ENCODE peak calls at places on chromosomes 16 and 17, in eight cellular contexts. One of them, this sample, is unnamed.

GRCh38 chr17:14057591-14057990 is 11.7 kb upstream of the COX10 start:
- DNase-seq in right cardiac atrium: no peak
- DNase-seq in AG04450: no peak
- DNase-seq in sigmoid colon: no peak
- DNase-seq in GM23248: peak
- DNase-seq in Karpas-422: no peak
- DNase-seq in endothelial cell of umbilical vein: no peak
- DNase-seq in mammary epithelial cell: no peak
- DNase-seq in this sample: no peak

GRCh38 chr17:80673152-80673920 is 128.7 kb downstream of the RPTOR start:
- DNase-seq in right cardiac atrium: no peak
- DNase-seq in AG04450: no peak
- DNase-seq in sigmoid colon: no peak
- DNase-seq in GM23248: peak
- DNase-seq in Karpas-422: peak
- DNase-seq in endothelial cell of umbilical vein: peak
- DNase-seq in mammary epithelial cell: no peak
- DNase-seq in this sample: no peak

GRCh38 chr17:29592850-29593545 is at the start of gene ANKRD13B:
- DNase-seq in right cardiac atrium: peak
- DNase-seq in AG04450: no peak
- DNase-seq in sigmoid colon: peak
- DNase-seq in GM23248: peak
- DNase-seq in Karpas-422: peak
- DNase-seq in endothelial cell of umbilical vein: no peak
- DNase-seq in mammary epithelial cell: no peak
- DNase-seq in this sample: peak

GRCh38 chr16:70162041-70162451 is 11.5 kb upstream of the CLEC18C start:
- DNase-seq in right cardiac atrium: no peak
- DNase-seq in AG04450: peak
- DNase-seq in sigmoid colon: no peak
- DNase-seq in GM23248: peak
- DNase-seq in Karpas-422: no peak
- DNase-seq in endothelial cell of umbilical vein: peak
- DNase-seq in mammary epithelial cell: peak
- DNase-seq in this sample: no peak

GRCh38 chr17:77445030-77445907 is 304.5 kb downstream of the SEC14L1 start:
- DNase-seq in right cardiac atrium: peak
- DNase-seq in AG04450: no peak
- DNase-seq in sigmoid colon: peak
- DNase-seq in GM23248: peak
- DNase-seq in Karpas-422: peak
- DNase-seq in endothelial cell of umbilical vein: no peak
- DNase-seq in mammary epithelial cell: no peak
- DNase-seq in this sample: no peak

GRCh38 chr17:78728495-78728894 is 53.6 kb downstream of the CYTH1 start:
- DNase-seq in right cardiac atrium: no peak
- DNase-seq in AG04450: no peak
- DNase-seq in sigmoid colon: no peak
- DNase-seq in GM23248: no peak
- DNase-seq in Karpas-422: no peak
- DNase-seq in endothelial cell of umbilical vein: no peak
- DNase-seq in mammary epithelial cell: no peak
- DNase-seq in this sample: no peak

GRCh38 chr16:15658556-15658955 is 8.5 kb downstream of the NDE1 start:
- DNase-seq in right cardiac atrium: no peak
- DNase-seq in AG04450: no peak
- DNase-seq in sigmoid colon: peak
- DNase-seq in GM23248: no peak
- DNase-seq in Karpas-422: no peak
- DNase-seq in endothelial cell of umbilical vein: no peak
- DNase-seq in mammary epithelial cell: no peak
- DNase-seq in this sample: no peak

GRCh38 chr17:80219013-80219776 is 938 bp downstream of the SGSH start:
- DNase-seq in right cardiac atrium: peak
- DNase-seq in AG04450: peak
- DNase-seq in sigmoid colon: peak
- DNase-seq in GM23248: peak
- DNase-seq in Karpas-422: peak
- DNase-seq in endothelial cell of umbilical vein: peak
- DNase-seq in mammary epithelial cell: peak
- DNase-seq in this sample: peak

GRCh38 chr16:56657555-56658430 is at the start of gene MT1F:
- DNase-seq in right cardiac atrium: peak
- DNase-seq in AG04450: no peak
- DNase-seq in sigmoid colon: peak
- DNase-seq in GM23248: peak
- DNase-seq in Karpas-422: peak
- DNase-seq in endothelial cell of umbilical vein: peak
- DNase-seq in mammary epithelial cell: peak
- DNase-seq in this sample: peak

GRCh38 chr17:37493249-37494027 is 3.7 kb downstream of the DUSP14 start:
- DNase-seq in right cardiac atrium: no peak
- DNase-seq in AG04450: peak
- DNase-seq in sigmoid colon: no peak
- DNase-seq in GM23248: peak
- DNase-seq in Karpas-422: no peak
- DNase-seq in endothelial cell of umbilical vein: no peak
- DNase-seq in mammary epithelial cell: peak
- DNase-seq in this sample: no peak

GRCh38 chr17:63476494-63476856 is 386 bp upstream of the ACE start:
- DNase-seq in right cardiac atrium: peak
- DNase-seq in AG04450: no peak
- DNase-seq in sigmoid colon: no peak
- DNase-seq in GM23248: peak
- DNase-seq in Karpas-422: peak
- DNase-seq in endothelial cell of umbilical vein: peak
- DNase-seq in mammary epithelial cell: no peak
- DNase-seq in this sample: no peak
- H3K27ac ChIP-seq in right cardiac atrium: no peak
- H3K27ac ChIP-seq in AG04450: no peak
- H3K27ac ChIP-seq in sigmoid colon: peak
- H3K27ac ChIP-seq in GM23248: no peak
- H3K27ac ChIP-seq in Karpas-422: no peak
- H3K27ac ChIP-seq in endothelial cell of umbilical vein: no peak
- H3K27ac ChIP-seq in mammary epithelial cell: no peak
- H3K27ac ChIP-seq in this sample: no peak

GRCh38 chr16:46627746-46628145 is 6.6 kb upstream of the SHCBP1 start:
- DNase-seq in right cardiac atrium: no peak
- DNase-seq in AG04450: no peak
- DNase-seq in sigmoid colon: no peak
- DNase-seq in GM23248: no peak
- DNase-seq in Karpas-422: no peak
- DNase-seq in endothelial cell of umbilical vein: no peak
- DNase-seq in mammary epithelial cell: no peak
- DNase-seq in this sample: no peak

GRCh38 chr16:46620265-46621005 is 744 bp downstream of the SHCBP1 start:
- DNase-seq in right cardiac atrium: no peak
- DNase-seq in AG04450: no peak
- DNase-seq in sigmoid colon: no peak
- DNase-seq in GM23248: peak
- DNase-seq in Karpas-422: peak
- DNase-seq in endothelial cell of umbilical vein: peak
- DNase-seq in mammary epithelial cell: peak
- DNase-seq in this sample: no peak

GRCh38 chr16:46618516-46618915 is 2.7 kb downstream of the SHCBP1 start:
- DNase-seq in right cardiac atrium: no peak
- DNase-seq in AG04450: no peak
- DNase-seq in sigmoid colon: no peak
- DNase-seq in GM23248: no peak
- DNase-seq in Karpas-422: no peak
- DNase-seq in endothelial cell of umbilical vein: no peak
- DNase-seq in mammary epithelial cell: no peak
- DNase-seq in this sample: no peak

GRCh38 chr16:46621006-46621629 is at the start of gene SHCBP1:
- DNase-seq in right cardiac atrium: peak
- DNase-seq in AG04450: peak
- DNase-seq in sigmoid colon: peak
- DNase-seq in GM23248: peak
- DNase-seq in Karpas-422: peak
- DNase-seq in endothelial cell of umbilical vein: peak
- DNase-seq in mammary epithelial cell: peak
- DNase-seq in this sample: peak

GRCh38 chr16:46621902-46622676 is 910 bp upstream of the SHCBP1 start:
- DNase-seq in right cardiac atrium: no peak
- DNase-seq in AG04450: no peak
- DNase-seq in sigmoid colon: no peak
- DNase-seq in GM23248: no peak
- DNase-seq in Karpas-422: peak
- DNase-seq in endothelial cell of umbilical vein: no peak
- DNase-seq in mammary epithelial cell: no peak
- DNase-seq in this sample: no peak
- H3K4me3 ChIP-seq in right cardiac atrium: no peak
- H3K4me3 ChIP-seq in AG04450: no peak
- H3K4me3 ChIP-seq in sigmoid colon: no peak
- H3K4me3 ChIP-seq in GM23248: no peak
- H3K4me3 ChIP-seq in Karpas-422: peak
- H3K4me3 ChIP-seq in endothelial cell of umbilical vein: no peak
- H3K4me3 ChIP-seq in mammary epithelial cell: no peak
- H3K4me3 ChIP-seq in this sample: no peak

DNA sequence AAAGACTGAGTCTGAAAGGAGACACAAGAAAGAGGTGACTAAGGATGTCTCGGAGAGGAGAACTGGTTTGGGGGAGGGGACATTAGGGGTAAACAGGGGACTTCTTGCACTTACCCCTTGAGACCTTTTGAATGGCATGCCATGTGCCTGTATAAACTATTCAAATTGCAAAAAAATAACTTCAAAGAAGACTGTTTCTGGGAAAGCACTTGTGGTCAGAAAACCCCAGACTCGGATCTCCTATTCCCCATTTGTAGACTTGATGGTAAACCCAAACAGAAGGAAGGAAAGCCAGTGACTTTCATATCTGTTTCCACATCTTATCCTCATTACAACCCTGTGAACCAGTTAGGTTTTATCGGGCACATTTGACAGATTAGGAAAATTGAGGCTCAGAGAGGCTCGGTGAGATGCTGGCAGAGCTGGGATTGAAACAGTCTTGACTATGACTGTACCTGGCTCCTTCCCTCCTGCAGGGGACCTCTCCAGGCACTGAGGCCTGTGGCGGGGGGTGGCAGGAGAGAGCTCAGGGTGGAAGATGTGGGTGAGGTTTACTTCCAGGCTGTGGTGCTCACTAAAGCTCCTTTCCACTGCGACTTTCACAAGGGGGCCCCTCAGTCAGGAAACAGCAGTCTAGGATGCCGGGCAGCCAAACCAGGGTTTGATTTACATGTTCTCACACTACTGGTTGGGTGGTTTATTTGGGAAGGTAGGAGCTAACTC is 30.5 kb upstream of the PLCG2 start:
- DNase-seq in right cardiac atrium: no peak
- DNase-seq in AG04450: no peak
- DNase-seq in sigmoid colon: no peak
- DNase-seq in GM23248: no peak
- DNase-seq in Karpas-422: peak
- DNase-seq in endothelial cell of umbilical vein: no peak
- DNase-seq in mammary epithelial cell: no peak
- DNase-seq in this sample: no peak
- H3K27ac ChIP-seq in right cardiac atrium: no peak
- H3K27ac ChIP-seq in AG04450: no peak
- H3K27ac ChIP-seq in sigmoid colon: no peak
- H3K27ac ChIP-seq in GM23248: no peak
- H3K27ac ChIP-seq in Karpas-422: peak
- H3K27ac ChIP-seq in endothelial cell of umbilical vein: no peak
- H3K27ac ChIP-seq in mammary epithelial cell: no peak
- H3K27ac ChIP-seq in this sample: no peak

GRCh38 chr17:20925091-20925490 is 117.7 kb downstream of the USP22 start:
- DNase-seq in right cardiac atrium: no peak
- DNase-seq in AG04450: no peak
- DNase-seq in sigmoid colon: no peak
- DNase-seq in GM23248: peak
- DNase-seq in Karpas-422: no peak
- DNase-seq in endothelial cell of umbilical vein: no peak
- DNase-seq in mammary epithelial cell: peak
- DNase-seq in this sample: no peak
- H3K4me3 ChIP-seq in right cardiac atrium: no peak
- H3K4me3 ChIP-seq in AG04450: no peak
- H3K4me3 ChIP-seq in sigmoid colon: no peak
- H3K4me3 ChIP-seq in GM23248: no peak
- H3K4me3 ChIP-seq in Karpas-422: no peak
- H3K4me3 ChIP-seq in endothelial cell of umbilical vein: no peak
- H3K4me3 ChIP-seq in mammary epithelial cell: no peak
- H3K4me3 ChIP-seq in this sample: no peak

DNA sequence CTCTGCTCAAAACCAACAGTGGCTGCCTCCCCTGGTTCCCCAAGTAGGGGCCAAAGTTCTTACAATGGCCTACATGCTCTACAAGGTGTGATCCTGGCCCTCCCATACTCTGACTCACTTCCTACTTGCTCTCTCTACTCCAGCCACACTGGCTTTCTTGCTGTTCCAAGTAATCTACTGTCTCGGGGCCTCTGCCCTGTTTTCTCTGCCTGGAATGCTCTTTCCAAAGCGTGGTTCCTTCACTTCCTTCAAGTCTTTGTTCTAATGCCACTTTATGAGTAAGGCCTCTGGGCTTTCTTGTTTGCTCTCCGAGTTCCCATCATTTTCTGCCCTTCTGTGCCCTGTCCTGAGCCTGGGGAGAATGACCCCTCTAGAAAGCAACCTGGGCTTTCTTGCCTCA is 4.1 kb upstream of the CDH3 start:
- DNase-seq in right cardiac atrium: no peak
- DNase-seq in AG04450: no peak
- DNase-seq in sigmoid colon: no peak
- DNase-seq in GM23248: peak
- DNase-seq in Karpas-422: no peak
- DNase-seq in endothelial cell of umbilical vein: no peak
- DNase-seq in mammary epithelial cell: peak
- DNase-seq in this sample: no peak
- H3K27ac ChIP-seq in right cardiac atrium: no peak
- H3K27ac ChIP-seq in AG04450: no peak
- H3K27ac ChIP-seq in sigmoid colon: no peak
- H3K27ac ChIP-seq in GM23248: no peak
- H3K27ac ChIP-seq in Karpas-422: no peak
- H3K27ac ChIP-seq in endothelial cell of umbilical vein: no peak
- H3K27ac ChIP-seq in mammary epithelial cell: peak
- H3K27ac ChIP-seq in this sample: no peak

This sample was measured in right lobe of liver.